ENCODE peak calls at places on chromosomes 4 and X, in six cellular contexts. One of them, this sample, is unnamed.

GRCh38 chr4:2788101-2788500 is 4.8 kb upstream of the SH3BP2 start:
- DNase-seq in upper lobe of right lung: no peak
- DNase-seq in tibial nerve: no peak
- DNase-seq in dorsolateral prefrontal cortex: no peak
- DNase-seq in neural progenitor cell: no peak
- DNase-seq in BE2C: no peak
- DNase-seq in this sample: no peak

GRCh38 chrX:153696100-153696499 is 8.4 kb downstream of the SLC6A8 start:
- DNase-seq in upper lobe of right lung: no peak
- DNase-seq in tibial nerve: no peak
- DNase-seq in dorsolateral prefrontal cortex: no peak
- DNase-seq in neural progenitor cell: no peak
- DNase-seq in BE2C: no peak
- DNase-seq in this sample: no peak

GRCh38 chrX:2325076-2325784 is 175.5 kb downstream of the DHRSX start:
- DNase-seq in upper lobe of right lung: no peak
- DNase-seq in tibial nerve: no peak
- DNase-seq in dorsolateral prefrontal cortex: peak; percentile 88
- DNase-seq in neural progenitor cell: no peak
- DNase-seq in BE2C: no peak
- DNase-seq in this sample: no peak

GRCh38 chr4:54063224-54063623 is 1.2 kb downstream of the CHIC2 start:
- DNase-seq in upper lobe of right lung: no peak
- DNase-seq in tibial nerve: no peak
- DNase-seq in dorsolateral prefrontal cortex: no peak
- DNase-seq in neural progenitor cell: no peak
- DNase-seq in BE2C: no peak
- DNase-seq in this sample: no peak

GRCh38 chrX:147911192-147912022 is at the start of gene FMR1:
- DNase-seq in upper lobe of right lung: peak; percentile 95
- DNase-seq in tibial nerve: peak; percentile 92
- DNase-seq in dorsolateral prefrontal cortex: peak; percentile 89
- DNase-seq in neural progenitor cell: peak; percentile 95
- DNase-seq in BE2C: peak; percentile 92
- DNase-seq in this sample: peak; percentile 92

GRCh38 chrX:136168929-136169735 is 21.8 kb downstream of the FHL1 start:
- DNase-seq in upper lobe of right lung: no peak
- DNase-seq in tibial nerve: no peak
- DNase-seq in dorsolateral prefrontal cortex: no peak
- DNase-seq in neural progenitor cell: peak; percentile 84
- DNase-seq in BE2C: peak; percentile 59
- DNase-seq in this sample: peak; percentile 24

GRCh38 chr4:139794158-139794954 is 128.7 kb downstream of the MGST2 start:
- DNase-seq in upper lobe of right lung: no peak
- DNase-seq in tibial nerve: peak; percentile 26
- DNase-seq in dorsolateral prefrontal cortex: no peak
- DNase-seq in neural progenitor cell: no peak
- DNase-seq in BE2C: peak; percentile 61
- DNase-seq in this sample: no peak

GRCh38 chrX:103344606-103345005 is 11.7 kb upstream of the TCEAL9 start:
- DNase-seq in upper lobe of right lung: no peak
- DNase-seq in tibial nerve: no peak
- DNase-seq in dorsolateral prefrontal cortex: no peak
- DNase-seq in neural progenitor cell: no peak
- DNase-seq in BE2C: no peak
- DNase-seq in this sample: no peak

GRCh38 chr4:31341601-31342375 is 621.6 kb downstream of the PCDH7 start:
- DNase-seq in upper lobe of right lung: no peak
- DNase-seq in tibial nerve: no peak
- DNase-seq in dorsolateral prefrontal cortex: no peak
- DNase-seq in neural progenitor cell: no peak
- DNase-seq in BE2C: no peak
- DNase-seq in this sample: no peak

GRCh38 chrX:7117587-7117986 is 29.9 kb upstream of the STS start:
- DNase-seq in upper lobe of right lung: no peak
- DNase-seq in tibial nerve: no peak
- DNase-seq in dorsolateral prefrontal cortex: no peak
- DNase-seq in neural progenitor cell: no peak
- DNase-seq in BE2C: no peak
- DNase-seq in this sample: no peak

GRCh38 chr4:176191974-176192373 is 3.4 kb downstream of the SPATA4 start:
- DNase-seq in upper lobe of right lung: no peak
- DNase-seq in tibial nerve: no peak
- DNase-seq in dorsolateral prefrontal cortex: no peak
- DNase-seq in neural progenitor cell: no peak
- DNase-seq in BE2C: peak; percentile 42
- DNase-seq in this sample: no peak

GRCh38 chr4:180380733-180381132 is 1862.5 kb upstream of the TENM3 start:
- DNase-seq in upper lobe of right lung: no peak
- DNase-seq in tibial nerve: no peak
- DNase-seq in dorsolateral prefrontal cortex: no peak
- DNase-seq in neural progenitor cell: no peak
- DNase-seq in BE2C: no peak
- DNase-seq in this sample: no peak

GRCh38 chr4:26325191-26325590 is 4.4 kb downstream of the RBPJ start:
- DNase-seq in upper lobe of right lung: no peak
- DNase-seq in tibial nerve: no peak
- DNase-seq in dorsolateral prefrontal cortex: no peak
- DNase-seq in neural progenitor cell: peak; percentile 50
- DNase-seq in BE2C: no peak
- DNase-seq in this sample: no peak

GRCh38 chrX:136346506-136346905 is 45.7 kb downstream of the ADGRG4 start:
- DNase-seq in upper lobe of right lung: no peak
- DNase-seq in tibial nerve: no peak
- DNase-seq in dorsolateral prefrontal cortex: no peak
- DNase-seq in neural progenitor cell: no peak
- DNase-seq in BE2C: no peak
- DNase-seq in this sample: no peak

GRCh38 chr4:102578270-102578669 is 77.1 kb downstream of the NFKB1 start:
- DNase-seq in upper lobe of right lung: no peak
- DNase-seq in tibial nerve: no peak
- DNase-seq in dorsolateral prefrontal cortex: no peak
- DNase-seq in neural progenitor cell: no peak
- DNase-seq in BE2C: no peak
- DNase-seq in this sample: no peak

GRCh38 chr4:47209833-47210232 is 178.5 kb downstream of the GABRB1 start:
- DNase-seq in upper lobe of right lung: no peak
- DNase-seq in tibial nerve: no peak
- DNase-seq in dorsolateral prefrontal cortex: no peak
- DNase-seq in neural progenitor cell: no peak
- DNase-seq in BE2C: no peak
- DNase-seq in this sample: no peak

GRCh38 chrX:103628386-103629290 is at the start of gene TCEAL1:
- DNase-seq in upper lobe of right lung: peak; percentile 80
- DNase-seq in tibial nerve: peak; percentile 60
- DNase-seq in dorsolateral prefrontal cortex: peak; percentile 71
- DNase-seq in neural progenitor cell: peak; percentile 76
- DNase-seq in BE2C: peak; percentile 52
- DNase-seq in this sample: peak; percentile 57

GRCh38 chr4:83305187-83305586 is 20.6 kb upstream of the COQ2 start:
- DNase-seq in upper lobe of right lung: no peak
- DNase-seq in tibial nerve: no peak
- DNase-seq in dorsolateral prefrontal cortex: no peak
- DNase-seq in neural progenitor cell: no peak
- DNase-seq in BE2C: no peak
- DNase-seq in this sample: no peak

GRCh38 chrX:41131766-41132165 is 46.5 kb downstream of the USP9X start:
- DNase-seq in upper lobe of right lung: no peak
- DNase-seq in tibial nerve: no peak
- DNase-seq in dorsolateral prefrontal cortex: no peak
- DNase-seq in neural progenitor cell: no peak
- DNase-seq in BE2C: no peak
- DNase-seq in this sample: no peak

GRCh38 chr4:80101768-80102116 is 28.7 kb upstream of the ANTXR2 start:
- DNase-seq in upper lobe of right lung: no peak
- DNase-seq in tibial nerve: no peak
- DNase-seq in dorsolateral prefrontal cortex: no peak
- DNase-seq in neural progenitor cell: no peak
- DNase-seq in BE2C: no peak
- DNase-seq in this sample: no peak

GRCh38 chrX:51894697-51895336 is 1.4 kb downstream of the MAGED1 start:
- DNase-seq in upper lobe of right lung: peak; percentile 53
- DNase-seq in tibial nerve: peak; percentile 7
- DNase-seq in dorsolateral prefrontal cortex: no peak
- DNase-seq in neural progenitor cell: peak; percentile 14
- DNase-seq in BE2C: peak; percentile 59
- DNase-seq in this sample: no peak

GRCh38 chr4:69787879-69788278 is 27.5 kb upstream of the SULT1B1 start:
- DNase-seq in upper lobe of right lung: no peak
- DNase-seq in tibial nerve: no peak
- DNase-seq in dorsolateral prefrontal cortex: no peak
- DNase-seq in neural progenitor cell: no peak
- DNase-seq in BE2C: no peak
- DNase-seq in this sample: no peak

GRCh38 chr4:100288167-100288566 is 97.9 kb upstream of the DDIT4L start:
- DNase-seq in upper lobe of right lung: no peak
- DNase-seq in tibial nerve: no peak
- DNase-seq in dorsolateral prefrontal cortex: no peak
- DNase-seq in neural progenitor cell: no peak
- DNase-seq in BE2C: no peak
- DNase-seq in this sample: no peak

GRCh38 chr4:79650217-79650616 is 242.2 kb upstream of the GK2 start:
- DNase-seq in upper lobe of right lung: no peak
- DNase-seq in tibial nerve: no peak
- DNase-seq in dorsolateral prefrontal cortex: no peak
- DNase-seq in neural progenitor cell: no peak
- DNase-seq in BE2C: no peak
- DNase-seq in this sample: no peak

GRCh38 chr4:58286335-58286734 is 1176.2 kb upstream of the IGFBP7 start:
- DNase-seq in upper lobe of right lung: no peak
- DNase-seq in tibial nerve: no peak
- DNase-seq in dorsolateral prefrontal cortex: no peak
- DNase-seq in neural progenitor cell: no peak
- DNase-seq in BE2C: no peak
- DNase-seq in this sample: no peak

GRCh38 chrX:13899607-13900006 is 82.7 kb upstream of the GPM6B start:
- DNase-seq in upper lobe of right lung: no peak
- DNase-seq in tibial nerve: no peak
- DNase-seq in dorsolateral prefrontal cortex: no peak
- DNase-seq in neural progenitor cell: no peak
- DNase-seq in BE2C: peak; percentile 10
- DNase-seq in this sample: no peak

GRCh38 chrX:67353651-67354370 is 190.0 kb upstream of the AR start:
- DNase-seq in upper lobe of right lung: no peak
- DNase-seq in tibial nerve: no peak
- DNase-seq in dorsolateral prefrontal cortex: no peak
- DNase-seq in neural progenitor cell: no peak
- DNase-seq in BE2C: no peak
- DNase-seq in this sample: no peak

GRCh38 chr4:27308379-27308778 is 447.7 kb downstream of the STIM2 start:
- DNase-seq in upper lobe of right lung: no peak
- DNase-seq in tibial nerve: no peak
- DNase-seq in dorsolateral prefrontal cortex: no peak
- DNase-seq in neural progenitor cell: peak; percentile 33
- DNase-seq in BE2C: no peak
- DNase-seq in this sample: no peak

GRCh38 chr4:145840162-145840768 is 98.4 kb downstream of the ZNF827 start:
- DNase-seq in upper lobe of right lung: no peak
- DNase-seq in tibial nerve: no peak
- DNase-seq in dorsolateral prefrontal cortex: no peak
- DNase-seq in neural progenitor cell: no peak
- DNase-seq in BE2C: peak; percentile 30
- DNase-seq in this sample: peak; percentile 30

DNA sequence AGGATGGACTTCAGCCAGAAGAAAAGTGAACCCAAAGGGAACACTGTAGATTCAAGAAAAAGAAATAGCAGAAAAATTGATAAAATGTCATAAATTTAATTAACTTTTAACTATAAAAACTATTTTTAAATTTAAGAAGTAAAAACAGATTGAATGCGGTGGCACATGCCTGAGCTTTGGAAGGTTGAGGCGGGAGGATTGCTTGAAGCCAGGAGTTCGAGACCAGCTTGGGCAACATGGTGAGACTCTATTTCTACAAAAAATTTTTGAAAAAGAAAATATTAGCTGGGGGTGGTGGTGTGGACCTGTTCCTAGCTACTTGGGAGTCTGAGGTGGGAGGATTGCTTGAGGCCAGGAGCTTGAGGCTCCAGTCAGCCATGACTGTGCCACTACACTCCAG is 3.0 kb downstream of the FAM184B start:
- DNase-seq in upper lobe of right lung: no peak
- DNase-seq in tibial nerve: no peak
- DNase-seq in dorsolateral prefrontal cortex: no peak
- DNase-seq in neural progenitor cell: no peak
- DNase-seq in BE2C: no peak
- DNase-seq in this sample: no peak
- H3K27me3 ChIP-seq in upper lobe of right lung: peaks cover 24% of the 10 kb centered on the region
- H3K27me3 ChIP-seq in tibial nerve: peaks cover 31% of the 10 kb centered on the region
- H3K27me3 ChIP-seq in dorsolateral prefrontal cortex: no peaks in the 10 kb centered on the region
- H3K27me3 ChIP-seq in neural progenitor cell: peaks cover 70% of the 10 kb centered on the region
- H3K27me3 ChIP-seq in BE2C: peaks cover 16% of the 10 kb centered on the region
- H3K27me3 ChIP-seq in this sample: no peaks in the 10 kb centered on the region

DNA sequence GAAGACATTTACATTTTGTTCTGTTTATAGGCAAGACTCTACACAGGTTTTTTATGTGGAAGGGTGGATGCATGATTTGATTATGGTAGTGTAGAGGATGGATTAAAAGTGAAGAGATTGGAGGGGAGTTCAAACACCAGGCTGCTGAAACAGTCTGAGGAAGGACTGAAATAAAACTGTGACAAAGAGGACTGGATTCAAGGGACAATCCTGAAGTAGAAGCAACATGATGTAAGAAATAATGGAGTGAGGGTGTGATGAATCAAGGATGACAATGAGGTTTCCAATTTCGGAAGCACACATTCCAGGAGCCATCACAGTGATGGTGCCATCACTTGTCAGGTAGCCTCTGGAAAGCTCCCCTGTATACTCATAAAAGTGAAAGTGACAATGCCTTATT is 103.5 kb downstream of the SYNPO2 start:
- DNase-seq in upper lobe of right lung: no peak
- DNase-seq in tibial nerve: no peak
- DNase-seq in dorsolateral prefrontal cortex: no peak
- DNase-seq in neural progenitor cell: no peak
- DNase-seq in BE2C: no peak
- DNase-seq in this sample: no peak
- H3K4me3 ChIP-seq in upper lobe of right lung: no peak overlapping the region
- H3K4me3 ChIP-seq in tibial nerve: no peak overlapping the region
- H3K4me3 ChIP-seq in dorsolateral prefrontal cortex: no peak overlapping the region
- H3K4me3 ChIP-seq in neural progenitor cell: no peak overlapping the region
- H3K4me3 ChIP-seq in BE2C: no peak overlapping the region
- H3K4me3 ChIP-seq in this sample: no peak overlapping the region

DNA sequence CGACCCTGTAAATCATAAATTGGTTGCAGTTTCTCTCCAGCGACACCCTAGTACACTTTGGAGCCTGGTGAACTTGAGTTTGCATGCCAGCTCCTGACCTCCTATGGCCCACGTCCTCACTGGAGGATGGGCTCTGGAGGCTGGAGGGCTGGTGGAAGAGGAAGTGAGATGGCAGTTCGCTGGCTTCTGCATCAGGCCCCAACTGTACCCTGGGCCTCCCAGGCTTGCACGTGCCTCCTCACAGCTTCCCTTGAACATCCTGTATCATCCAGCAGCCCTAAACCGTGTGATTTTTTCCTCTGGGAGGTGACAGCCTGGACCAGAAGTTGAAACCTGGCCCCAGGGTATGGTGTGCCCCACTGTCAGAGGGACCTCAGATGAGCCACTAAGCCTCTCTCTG is 78.5 kb downstream of the HTRA3 start:
- DNase-seq in upper lobe of right lung: no peak
- DNase-seq in tibial nerve: no peak
- DNase-seq in dorsolateral prefrontal cortex: no peak
- DNase-seq in neural progenitor cell: no peak
- DNase-seq in BE2C: no peak
- DNase-seq in this sample: peak; percentile 12
- H3K27me3 ChIP-seq in upper lobe of right lung: no peaks in the 10 kb centered on the region
- H3K27me3 ChIP-seq in tibial nerve: no peaks in the 10 kb centered on the region
- H3K27me3 ChIP-seq in dorsolateral prefrontal cortex: no peaks in the 10 kb centered on the region
- H3K27me3 ChIP-seq in neural progenitor cell: no peaks in the 10 kb centered on the region
- H3K27me3 ChIP-seq in BE2C: no peaks in the 10 kb centered on the region
- H3K27me3 ChIP-seq in this sample: no peaks in the 10 kb centered on the region

GRCh38 chr4:157220026-157220881 is at the start of gene GRIA2:
- DNase-seq in upper lobe of right lung: peak; percentile 72
- DNase-seq in tibial nerve: no peak
- DNase-seq in dorsolateral prefrontal cortex: peak; percentile 85
- DNase-seq in neural progenitor cell: peak; percentile 93
- DNase-seq in BE2C: peak; percentile 50
- DNase-seq in this sample: peak; percentile 4
- H3K4me3 ChIP-seq in upper lobe of right lung: no peak within 1 kb of the TSS
- H3K4me3 ChIP-seq in tibial nerve: no peak within 1 kb of the TSS
- H3K4me3 ChIP-seq in dorsolateral prefrontal cortex: peak within 1 kb of the TSS; percentile 80
- H3K4me3 ChIP-seq in neural progenitor cell: peak within 1 kb of the TSS; percentile 62
- H3K4me3 ChIP-seq in BE2C: peak within 1 kb of the TSS; percentile 64
- H3K4me3 ChIP-seq in this sample: no peak within 1 kb of the TSS

This sample was measured in Caco-2.